ENCODE peak calls at places on chromosomes 7 and 10, in seven cellular contexts. One of them, this sample, is unnamed.

GRCh38 chr7:28005075-28005847 is 175.3 kb downstream of the JAZF1 start:
- DNase-seq in NCI-H460: no peak
- DNase-seq in NCI-H2029: no peak
- DNase-seq in naive thymus-derived CD4-positive, alpha-beta T cell: no peak
- DNase-seq in globus pallidus: no peak
- DNase-seq in Calu3: no peak
- DNase-seq in M059J: peak
- DNase-seq in this sample: no peak

GRCh38 chr7:64612452-64612851 is 49.6 kb upstream of the ZNF680 start:
- DNase-seq in globus pallidus: no peak
- DNase-seq in NCI-H460: no peak
- DNase-seq in NCI-H2029: no peak
- DNase-seq in Calu3: no peak
- DNase-seq in naive thymus-derived CD4-positive, alpha-beta T cell: no peak
- DNase-seq in M059J: no peak
- DNase-seq in this sample: no peak

GRCh38 chr7:42193457-42194111 is 43.4 kb downstream of the GLI3 start:
- DNase-seq in NCI-H460: no peak
- DNase-seq in M059J: no peak
- DNase-seq in Calu3: no peak
- DNase-seq in NCI-H2029: no peak
- DNase-seq in globus pallidus: no peak
- DNase-seq in naive thymus-derived CD4-positive, alpha-beta T cell: no peak
- DNase-seq in this sample: no peak

GRCh38 chr10:51063659-51064535 is 10.4 kb upstream of the PRKG1 start:
- DNase-seq in NCI-H2029: no peak
- DNase-seq in globus pallidus: peak
- DNase-seq in naive thymus-derived CD4-positive, alpha-beta T cell: no peak
- DNase-seq in M059J: peak
- DNase-seq in NCI-H460: peak
- DNase-seq in Calu3: no peak
- DNase-seq in this sample: no peak

GRCh38 chr10:5963071-5963470 is 14.3 kb downstream of the IL15RA start:
- DNase-seq in M059J: no peak
- DNase-seq in NCI-H2029: no peak
- DNase-seq in globus pallidus: no peak
- DNase-seq in naive thymus-derived CD4-positive, alpha-beta T cell: no peak
- DNase-seq in NCI-H460: no peak
- DNase-seq in Calu3: no peak
- DNase-seq in this sample: peak

GRCh38 chr10:123967626-123968243 is 76.1 kb upstream of the CPXM2 start:
- DNase-seq in M059J: peak
- DNase-seq in Calu3: peak
- DNase-seq in naive thymus-derived CD4-positive, alpha-beta T cell: peak
- DNase-seq in NCI-H460: peak
- DNase-seq in globus pallidus: peak
- DNase-seq in NCI-H2029: no peak
- DNase-seq in this sample: no peak

GRCh38 chr10:130062976-130063375 is 47.7 kb downstream of the C10orf143 start:
- DNase-seq in NCI-H2029: no peak
- DNase-seq in globus pallidus: no peak
- DNase-seq in naive thymus-derived CD4-positive, alpha-beta T cell: no peak
- DNase-seq in Calu3: no peak
- DNase-seq in NCI-H460: no peak
- DNase-seq in M059J: no peak
- DNase-seq in this sample: no peak

GRCh38 chr10:472241-472910 is 217.1 kb downstream of the DIP2C start:
- DNase-seq in globus pallidus: no peak
- DNase-seq in NCI-H2029: no peak
- DNase-seq in M059J: no peak
- DNase-seq in naive thymus-derived CD4-positive, alpha-beta T cell: no peak
- DNase-seq in Calu3: no peak
- DNase-seq in NCI-H460: no peak
- DNase-seq in this sample: peak

GRCh38 chr10:101484154-101484748 is 103.8 kb downstream of the POLL start:
- DNase-seq in NCI-H2029: no peak
- DNase-seq in naive thymus-derived CD4-positive, alpha-beta T cell: no peak
- DNase-seq in Calu3: no peak
- DNase-seq in globus pallidus: no peak
- DNase-seq in M059J: no peak
- DNase-seq in NCI-H460: no peak
- DNase-seq in this sample: no peak

GRCh38 chr7:110157631-110158362 is 933.1 kb upstream of the LRRN3 start:
- DNase-seq in NCI-H460: no peak
- DNase-seq in NCI-H2029: no peak
- DNase-seq in globus pallidus: no peak
- DNase-seq in Calu3: no peak
- DNase-seq in M059J: peak
- DNase-seq in naive thymus-derived CD4-positive, alpha-beta T cell: no peak
- DNase-seq in this sample: no peak

GRCh38 chr7:41977165-41977651 is 259.8 kb downstream of the GLI3 start:
- DNase-seq in NCI-H2029: no peak
- DNase-seq in NCI-H460: peak
- DNase-seq in Calu3: peak
- DNase-seq in globus pallidus: peak
- DNase-seq in M059J: peak
- DNase-seq in naive thymus-derived CD4-positive, alpha-beta T cell: no peak
- DNase-seq in this sample: no peak

GRCh38 chr7:70764004-70764691 is 367.8 kb upstream of the GALNT17 start:
- DNase-seq in M059J: no peak
- DNase-seq in globus pallidus: peak
- DNase-seq in NCI-H2029: no peak
- DNase-seq in naive thymus-derived CD4-positive, alpha-beta T cell: no peak
- DNase-seq in NCI-H460: no peak
- DNase-seq in Calu3: no peak
- DNase-seq in this sample: no peak

GRCh38 chr10:78763651-78764395 is 304.9 kb upstream of the ZMIZ1 start:
- DNase-seq in globus pallidus: peak
- DNase-seq in NCI-H2029: no peak
- DNase-seq in naive thymus-derived CD4-positive, alpha-beta T cell: no peak
- DNase-seq in NCI-H460: no peak
- DNase-seq in Calu3: no peak
- DNase-seq in M059J: no peak
- DNase-seq in this sample: peak

GRCh38 chr7:133822001-133822641 is 305.0 kb upstream of the LRGUK start:
- DNase-seq in naive thymus-derived CD4-positive, alpha-beta T cell: no peak
- DNase-seq in NCI-H460: no peak
- DNase-seq in Calu3: no peak
- DNase-seq in M059J: no peak
- DNase-seq in globus pallidus: no peak
- DNase-seq in NCI-H2029: no peak
- DNase-seq in this sample: no peak

GRCh38 chr10:110574420-110574819 is 6.9 kb downstream of the SMC3 start:
- DNase-seq in M059J: no peak
- DNase-seq in NCI-H2029: no peak
- DNase-seq in globus pallidus: no peak
- DNase-seq in naive thymus-derived CD4-positive, alpha-beta T cell: no peak
- DNase-seq in NCI-H460: no peak
- DNase-seq in Calu3: no peak
- DNase-seq in this sample: no peak

GRCh38 chr7:14747701-14748100 is 154.8 kb downstream of the DGKB start:
- DNase-seq in globus pallidus: no peak
- DNase-seq in Calu3: no peak
- DNase-seq in naive thymus-derived CD4-positive, alpha-beta T cell: no peak
- DNase-seq in M059J: no peak
- DNase-seq in NCI-H460: no peak
- DNase-seq in NCI-H2029: no peak
- DNase-seq in this sample: no peak

GRCh38 chr10:4943821-4944220 is 19.4 kb upstream of the AKR1C1 start:
- DNase-seq in NCI-H460: no peak
- DNase-seq in globus pallidus: no peak
- DNase-seq in NCI-H2029: no peak
- DNase-seq in Calu3: no peak
- DNase-seq in M059J: no peak
- DNase-seq in naive thymus-derived CD4-positive, alpha-beta T cell: no peak
- DNase-seq in this sample: no peak

GRCh38 chr7:107014381-107015023 is 30.0 kb upstream of the PRKAR2B start:
- DNase-seq in NCI-H2029: peak
- DNase-seq in NCI-H460: no peak
- DNase-seq in M059J: peak
- DNase-seq in Calu3: no peak
- DNase-seq in globus pallidus: no peak
- DNase-seq in naive thymus-derived CD4-positive, alpha-beta T cell: no peak
- DNase-seq in this sample: no peak

GRCh38 chr10:63929826-63930467 is 408.7 kb downstream of the REEP3 start:
- DNase-seq in Calu3: peak
- DNase-seq in NCI-H2029: no peak
- DNase-seq in NCI-H460: no peak
- DNase-seq in M059J: peak
- DNase-seq in naive thymus-derived CD4-positive, alpha-beta T cell: no peak
- DNase-seq in globus pallidus: no peak
- DNase-seq in this sample: no peak

GRCh38 chr10:116947838-116948529 is 57.0 kb downstream of the SHTN1 start:
- DNase-seq in NCI-H460: peak
- DNase-seq in Calu3: peak
- DNase-seq in naive thymus-derived CD4-positive, alpha-beta T cell: no peak
- DNase-seq in M059J: peak
- DNase-seq in globus pallidus: peak
- DNase-seq in NCI-H2029: no peak
- DNase-seq in this sample: no peak

GRCh38 chr7:69756235-69756634 is 158.0 kb downstream of the AUTS2 start:
- DNase-seq in M059J: no peak
- DNase-seq in NCI-H460: no peak
- DNase-seq in Calu3: no peak
- DNase-seq in naive thymus-derived CD4-positive, alpha-beta T cell: no peak
- DNase-seq in globus pallidus: peak
- DNase-seq in NCI-H2029: no peak
- DNase-seq in this sample: no peak

GRCh38 chr10:92238586-92239098 is 52.2 kb downstream of the CPEB3 start:
- DNase-seq in M059J: peak
- DNase-seq in globus pallidus: peak
- DNase-seq in naive thymus-derived CD4-positive, alpha-beta T cell: no peak
- DNase-seq in NCI-H2029: no peak
- DNase-seq in Calu3: peak
- DNase-seq in NCI-H460: peak
- DNase-seq in this sample: no peak

GRCh38 chr7:139709460-139709859 is 68.3 kb downstream of the HIPK2 start:
- DNase-seq in globus pallidus: no peak
- DNase-seq in M059J: peak
- DNase-seq in NCI-H460: no peak
- DNase-seq in NCI-H2029: no peak
- DNase-seq in naive thymus-derived CD4-positive, alpha-beta T cell: no peak
- DNase-seq in Calu3: no peak
- DNase-seq in this sample: no peak

GRCh38 chr10:15863733-15864132 is 3.4 kb upstream of the MINDY3 start:
- DNase-seq in NCI-H460: no peak
- DNase-seq in globus pallidus: no peak
- DNase-seq in naive thymus-derived CD4-positive, alpha-beta T cell: no peak
- DNase-seq in NCI-H2029: peak
- DNase-seq in Calu3: no peak
- DNase-seq in M059J: no peak
- DNase-seq in this sample: no peak

GRCh38 chr7:50068026-50068425 is 25.0 kb downstream of the ZPBP start:
- DNase-seq in naive thymus-derived CD4-positive, alpha-beta T cell: peak
- DNase-seq in Calu3: peak
- DNase-seq in NCI-H2029: peak
- DNase-seq in NCI-H460: no peak
- DNase-seq in M059J: peak
- DNase-seq in globus pallidus: no peak
- DNase-seq in this sample: no peak

GRCh38 chr10:50386992-50387735 is 135.8 kb upstream of the ASAH2 start:
- DNase-seq in NCI-H2029: no peak
- DNase-seq in NCI-H460: no peak
- DNase-seq in Calu3: no peak
- DNase-seq in globus pallidus: no peak
- DNase-seq in M059J: no peak
- DNase-seq in naive thymus-derived CD4-positive, alpha-beta T cell: no peak
- DNase-seq in this sample: no peak

This sample was measured in cardiac septum.